ENCODE peak calls at places on chromosomes 11 and 22, in ten cellular contexts. I is cardiac fibroblast, T is coronary artery, J is colonic mucosa, O is HCT116, C is A549, S is ovary, D is IMR-90, W is body of pancreas, Q is cardiac muscle cell. V is an unnamed sample.
A peak's percentile ranks its signal among the peaks of the same experiment; 100 is the strongest.

GRCh38 chr11:98060759-98061158 is 960.0 kb upstream of the CNTN5 start:
- DNase-seq in O (no peak), J (no peak), Q (no peak), D (no peak), W (no peak), C (no peak), S (no peak), I (no peak), T (no peak), V (no peak)

GRCh38 chr11:12199231-12199948 is 89.0 kb downstream of the MICAL2 start:
- DNase-seq in I (no peak), C (no peak), S (no peak), W (no peak), D (no peak), T (no peak), J (no peak), O (no peak), Q (no peak), V (no peak)

GRCh38 chr11:73995731-73996130 is 13.1 kb upstream of the UCP2 start:
- DNase-seq in J (no peak), I (no peak), T (no peak), C (no peak), D (no peak), Q (no peak), O (no peak), S (no peak), W (no peak), V (no peak)

GRCh38 chr11:118914178-118914918 is 11.4 kb downstream of the BCL9L start:
- DNase-seq in S (no peak), I (no peak), T (peak; percentile 72), O (no peak), W (peak; percentile 80), D (no peak), C (no peak), Q (peak; percentile 50), J (peak; percentile 72), V (no peak)

GRCh38 chr11:12362857-12363256 is 14.5 kb upstream of the PARVA start:
- DNase-seq in J (no peak), W (no peak), C (no peak), Q (no peak), T (no peak), D (no peak), O (no peak), S (no peak), I (no peak), V (no peak)

GRCh38 chr11:128862421-128862820 is 4.7 kb downstream of the KCNJ1 start:
- DNase-seq in W (no peak), Q (no peak), I (no peak), O (no peak), S (no peak), J (no peak), C (no peak), D (no peak), T (no peak), V (no peak)

GRCh38 chr11:72735495-72736027 is 16.6 kb downstream of the ARAP1 start:
- DNase-seq in S (no peak), T (no peak), J (no peak), C (no peak), W (no peak), I (peak; percentile 67), Q (peak; percentile 81), O (peak; percentile 40), D (peak; percentile 84), V (peak; percentile 48)

GRCh38 chr11:95764267-95764898 is 25.2 kb downstream of the FAM76B start:
- DNase-seq in O (peak; percentile 27), D (peak; percentile 67), J (no peak), Q (peak; percentile 77), I (peak; percentile 76), T (no peak), C (peak; percentile 13), W (no peak), S (no peak), V (peak; percentile 72)

GRCh38 chr11:65982824-65983588 is 19.0 kb downstream of the EIF1AD start:
- DNase-seq in C (no peak), Q (no peak), O (no peak), D (no peak), I (no peak), W (no peak), S (no peak), J (no peak), T (no peak), V (no peak)

GRCh38 chr11:37804666-37805065 is 1206.6 kb upstream of the RAG2 start:
- DNase-seq in S (no peak), J (no peak), Q (no peak), O (no peak), T (no peak), W (no peak), I (peak; percentile 19), D (no peak), C (no peak), V (no peak)

GRCh38 chr11:63680842-63681207 is 475 bp upstream of the RTN3 start:
- DNase-seq in T (no peak), O (no peak), C (no peak), D (no peak), W (no peak), S (peak; percentile 44), Q (no peak), J (peak; percentile 29), I (no peak), V (no peak)

GRCh38 chr11:65422104-65422632 is 430 bp upstream of the NEAT1 start:
- DNase-seq in D (peak; percentile 97), T (peak; percentile 97), O (peak; percentile 88), S (peak; percentile 99), W (peak; percentile 99), Q (peak; percentile 99), C (no peak), J (peak; percentile 98), I (peak; percentile 98), V (peak; percentile 99)

GRCh38 chr22:20794132-20794990 is 20.4 kb downstream of the SERPIND1 start:
- DNase-seq in T (no peak), O (no peak), D (no peak), S (no peak), I (no peak), C (no peak), Q (no peak), J (no peak), W (no peak), V (no peak)

GRCh38 chr11:14554959-14555358 is 34.8 kb upstream of the PSMA1 start:
- DNase-seq in T (no peak), W (no peak), J (no peak), C (no peak), I (peak; percentile 56), O (no peak), Q (peak; percentile 97), D (no peak), S (no peak), V (peak; percentile 8)

GRCh38 chr22:20456722-20457076 is 19.1 kb upstream of the SCARF2 start:
- DNase-seq in S (no peak), Q (no peak), O (no peak), D (no peak), T (no peak), C (no peak), W (no peak), J (no peak), I (no peak), V (no peak)

GRCh38 chr11:36427079-36427478 is 83.0 kb downstream of the TRAF6 start:
- DNase-seq in S (peak; percentile 42), W (no peak), O (no peak), Q (peak; percentile 50), J (no peak), D (no peak), C (no peak), I (peak; percentile 52), T (no peak), V (peak; percentile 54)

GRCh38 chr11:20015529-20016427 is 144.5 kb downstream of the DBX1 start:
- DNase-seq in S (no peak), C (no peak), I (no peak), T (no peak), D (no peak), O (no peak), Q (peak; percentile 33), J (no peak), W (peak; percentile 58), V (no peak)

GRCh38 chr22:50293441-50294318 is 13.8 kb downstream of the PLXNB2 start:
- DNase-seq in T (peak; percentile 91), D (peak; percentile 60), O (no peak), C (no peak), Q (peak; percentile 91), I (peak; percentile 68), W (peak; percentile 82), J (peak; percentile 90), S (no peak), V (peak; percentile 85)

GRCh38 chr22:19902245-19902699 is 39.3 kb upstream of the COMT start:
- DNase-seq in T (peak; percentile 55), W (no peak), O (no peak), D (no peak), C (no peak), S (no peak), I (no peak), J (no peak), Q (no peak), V (no peak)

DNA sequence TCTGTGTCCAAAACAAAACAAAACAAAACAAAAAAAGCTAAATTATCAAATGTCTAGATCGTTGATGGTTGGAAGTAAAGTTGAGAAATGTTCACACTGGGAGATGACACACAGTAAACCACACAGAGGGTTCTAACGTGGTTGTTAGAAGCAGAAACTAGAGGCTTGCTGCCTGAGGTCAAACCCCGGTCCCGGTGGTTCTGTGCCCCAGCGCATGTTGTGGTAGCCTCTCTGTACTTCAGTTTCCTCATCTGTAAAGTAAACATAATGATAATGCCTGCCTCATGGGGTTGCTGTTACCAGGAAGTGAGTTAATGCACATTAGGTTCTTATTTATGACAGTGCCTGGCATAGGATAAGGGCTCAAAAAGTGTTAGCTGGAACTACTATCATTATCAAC is 33.4 kb downstream of the PPARA start:
- DNase-seq in S (no peak), O (no peak), Q (no peak), W (no peak), C (no peak), J (no peak), D (no peak), T (no peak), I (no peak), V (no peak)
- H3K4me3 ChIP-seq in S (no peak overlapping the region), O (no peak overlapping the region), Q (no peak overlapping the region), W (no peak overlapping the region), C (no peak overlapping the region), J (no peak overlapping the region), D (no peak overlapping the region), T (no peak overlapping the region), I (no peak overlapping the region), V (no peak overlapping the region)

GRCh38 chr11:101960231-101960630 is 43.9 kb upstream of the ANGPTL5 start:
- DNase-seq in J (no peak), I (no peak), W (no peak), T (no peak), Q (peak; percentile 23), S (no peak), D (no peak), C (no peak), O (no peak), V (no peak)
- TF ChIP-seq CTCF in J (no peak), I (no peak), W (no peak), T (no peak), Q (no peak), S (no peak), D (no peak), C (no peak), O (no peak), V (no peak)

GRCh38 chr11:3382613-3383275 is 3.8 kb upstream of the ZNF195 start:
- DNase-seq in I (no peak), Q (no peak), T (no peak), J (peak; percentile 60), O (no peak), D (no peak), S (no peak), W (no peak), C (no peak), V (no peak)
- H3K4me3 ChIP-seq in I (no peak overlapping the region), Q (no peak overlapping the region), T (no peak overlapping the region), J (no peak overlapping the region), O (no peak overlapping the region), D (no peak overlapping the region), S (no peak overlapping the region), W (no peak overlapping the region), C (no peak overlapping the region), V (no peak overlapping the region)

GRCh38 chr22:43270314-43270908 is 72.8 kb downstream of the SCUBE1 start:
- DNase-seq in W (no peak), J (no peak), C (peak; percentile 44), S (no peak), O (no peak), Q (peak; percentile 15), I (no peak), D (no peak), T (no peak), V (no peak)
- TF ChIP-seq CTCF in W (no peak), J (no peak), C (no peak), S (no peak), O (peak; percentile 12), Q (peak; percentile 33), I (peak; percentile 15), D (no peak), T (no peak), V (peak; percentile 27)